ENCODE peak calls at places on chromosome 13, in nine cellular contexts. One of them, this sample, is unnamed.

GRCh38 chr13:23159205-23159586 is 21.6 kb upstream of the SGCG start:
- DNase-seq in choroid plexus epithelial cell: peak
- DNase-seq in upper lobe of left lung: no peak
- DNase-seq in GM03348: peak
- DNase-seq in COR-L47: no peak
- DNase-seq in OCI-LY7: no peak
- DNase-seq in cardiac fibroblast: peak
- DNase-seq in progenitor cell of endocrine pancreas: peak
- DNase-seq in posterior cingulate gyrus: peak
- DNase-seq in this sample: no peak

GRCh38 chr13:92136449-92137180 is 738.2 kb downstream of the GPC5 start:
- DNase-seq in choroid plexus epithelial cell: peak
- DNase-seq in upper lobe of left lung: no peak
- DNase-seq in GM03348: no peak
- DNase-seq in COR-L47: no peak
- DNase-seq in OCI-LY7: no peak
- DNase-seq in cardiac fibroblast: peak
- DNase-seq in progenitor cell of endocrine pancreas: no peak
- DNase-seq in posterior cingulate gyrus: no peak
- DNase-seq in this sample: no peak

GRCh38 chr13:50123862-50124535 is 108.8 kb downstream of the KCNRG start:
- DNase-seq in choroid plexus epithelial cell: peak
- DNase-seq in upper lobe of left lung: peak
- DNase-seq in GM03348: peak
- DNase-seq in COR-L47: peak
- DNase-seq in OCI-LY7: no peak
- DNase-seq in cardiac fibroblast: peak
- DNase-seq in progenitor cell of endocrine pancreas: peak
- DNase-seq in posterior cingulate gyrus: peak
- DNase-seq in this sample: peak

GRCh38 chr13:98484289-98485219 is 92.4 kb downstream of the STK24 start:
- DNase-seq in choroid plexus epithelial cell: peak
- DNase-seq in upper lobe of left lung: no peak
- DNase-seq in GM03348: peak
- DNase-seq in COR-L47: peak
- DNase-seq in OCI-LY7: no peak
- DNase-seq in cardiac fibroblast: peak
- DNase-seq in progenitor cell of endocrine pancreas: peak
- DNase-seq in posterior cingulate gyrus: no peak
- DNase-seq in this sample: peak

GRCh38 chr13:84641491-84641890 is 759.2 kb upstream of the SLITRK1 start:
- DNase-seq in choroid plexus epithelial cell: peak
- DNase-seq in upper lobe of left lung: no peak
- DNase-seq in GM03348: no peak
- DNase-seq in COR-L47: no peak
- DNase-seq in OCI-LY7: no peak
- DNase-seq in cardiac fibroblast: no peak
- DNase-seq in progenitor cell of endocrine pancreas: no peak
- DNase-seq in posterior cingulate gyrus: no peak
- DNase-seq in this sample: no peak

GRCh38 chr13:40651866-40652587 is 14.4 kb downstream of the FOXO1 start:
- DNase-seq in choroid plexus epithelial cell: no peak
- DNase-seq in upper lobe of left lung: no peak
- DNase-seq in GM03348: no peak
- DNase-seq in COR-L47: no peak
- DNase-seq in OCI-LY7: peak
- DNase-seq in cardiac fibroblast: no peak
- DNase-seq in progenitor cell of endocrine pancreas: no peak
- DNase-seq in posterior cingulate gyrus: no peak
- DNase-seq in this sample: no peak

GRCh38 chr13:70613295-70613694 is 505.0 kb upstream of the KLHL1 start:
- DNase-seq in choroid plexus epithelial cell: peak
- DNase-seq in upper lobe of left lung: no peak
- DNase-seq in GM03348: no peak
- DNase-seq in COR-L47: no peak
- DNase-seq in OCI-LY7: no peak
- DNase-seq in cardiac fibroblast: no peak
- DNase-seq in progenitor cell of endocrine pancreas: no peak
- DNase-seq in posterior cingulate gyrus: no peak
- DNase-seq in this sample: no peak

GRCh38 chr13:73177017-73177416 is 118.2 kb downstream of the KLF5 start:
- DNase-seq in choroid plexus epithelial cell: no peak
- DNase-seq in upper lobe of left lung: no peak
- DNase-seq in GM03348: no peak
- DNase-seq in COR-L47: no peak
- DNase-seq in OCI-LY7: no peak
- DNase-seq in cardiac fibroblast: no peak
- DNase-seq in progenitor cell of endocrine pancreas: no peak
- DNase-seq in posterior cingulate gyrus: no peak
- DNase-seq in this sample: no peak

GRCh38 chr13:20696073-20696472 is 7.4 kb upstream of the IL17D start:
- DNase-seq in choroid plexus epithelial cell: no peak
- DNase-seq in upper lobe of left lung: no peak
- DNase-seq in GM03348: no peak
- DNase-seq in COR-L47: no peak
- DNase-seq in OCI-LY7: no peak
- DNase-seq in cardiac fibroblast: no peak
- DNase-seq in progenitor cell of endocrine pancreas: no peak
- DNase-seq in posterior cingulate gyrus: no peak
- DNase-seq in this sample: no peak

GRCh38 chr13:57409121-57409520 is 222.4 kb upstream of the PCDH17 start:
- DNase-seq in choroid plexus epithelial cell: no peak
- DNase-seq in upper lobe of left lung: no peak
- DNase-seq in GM03348: no peak
- DNase-seq in COR-L47: no peak
- DNase-seq in OCI-LY7: no peak
- DNase-seq in cardiac fibroblast: no peak
- DNase-seq in progenitor cell of endocrine pancreas: no peak
- DNase-seq in posterior cingulate gyrus: peak
- DNase-seq in this sample: no peak

GRCh38 chr13:74301200-74302063 is 167.2 kb upstream of the KLF12 start:
- DNase-seq in choroid plexus epithelial cell: peak
- DNase-seq in upper lobe of left lung: no peak
- DNase-seq in GM03348: no peak
- DNase-seq in COR-L47: no peak
- DNase-seq in OCI-LY7: no peak
- DNase-seq in cardiac fibroblast: no peak
- DNase-seq in progenitor cell of endocrine pancreas: no peak
- DNase-seq in posterior cingulate gyrus: no peak
- DNase-seq in this sample: no peak

GRCh38 chr13:27465611-27466010 is 15.2 kb upstream of the MTIF3 start:
- DNase-seq in choroid plexus epithelial cell: peak
- DNase-seq in upper lobe of left lung: no peak
- DNase-seq in GM03348: no peak
- DNase-seq in COR-L47: no peak
- DNase-seq in OCI-LY7: no peak
- DNase-seq in cardiac fibroblast: no peak
- DNase-seq in progenitor cell of endocrine pancreas: no peak
- DNase-seq in posterior cingulate gyrus: no peak
- DNase-seq in this sample: no peak

GRCh38 chr13:114129649-114130062 is 2.8 kb downstream of the RASA3 start:
- DNase-seq in choroid plexus epithelial cell: no peak
- DNase-seq in upper lobe of left lung: no peak
- DNase-seq in GM03348: no peak
- DNase-seq in COR-L47: no peak
- DNase-seq in OCI-LY7: no peak
- DNase-seq in cardiac fibroblast: no peak
- DNase-seq in progenitor cell of endocrine pancreas: no peak
- DNase-seq in posterior cingulate gyrus: peak
- DNase-seq in this sample: no peak

This sample was measured in brain pericyte.